ENCODE peak calls at places on chromosomes 3 and 15, in seven cellular contexts. I is neural crest cell; N is activated T-cell treated with anti-CD3 and anti-CD28 coated beads, Interleukin-2, amount 50 U/mL, for 48 hours; W is fibroblast of the aortic adventitia; J is brain microvascular endothelial cell; R is BE2C; C is renal cortical epithelial cell. A is an unnamed sample.

GRCh38 chr15:39459538-39459937 is 121.3 kb upstream of the THBS1 start:
- DNase-seq in R (no peak), N (no peak), J (no peak), C (no peak), I (no peak), W (no peak), A (no peak)

GRCh38 chr15:57217716-57218598 is 158.3 kb upstream of the CGNL1 start:
- DNase-seq in C (peak; percentile 57), R (no peak), N (no peak), I (no peak), W (peak; percentile 25), J (no peak), A (peak; percentile 69)

GRCh38 chr3:43870110-43870509 is 179.4 kb downstream of the ABHD5 start:
- DNase-seq in R (no peak), I (no peak), N (no peak), J (peak; percentile 53), W (peak; percentile 70), C (peak; percentile 93), A (peak; percentile 6)

GRCh38 chr3:18679226-18679625 is 254.1 kb upstream of the SATB1 start:
- DNase-seq in I (no peak), J (no peak), C (no peak), W (no peak), N (peak; percentile 45), R (no peak), A (no peak)

GRCh38 chr3:101513419-101513986 is 491 bp upstream of the SENP7 start:
- DNase-seq in C (no peak), J (no peak), R (no peak), N (no peak), I (no peak), W (no peak), A (no peak)

GRCh38 chr3:124907957-124908356 is 20.8 kb upstream of the ITGB5 start:
- DNase-seq in W (no peak), J (no peak), I (no peak), N (no peak), C (no peak), R (no peak), A (no peak)

GRCh38 chr15:94930441-94930840 is 699.1 kb downstream of the MCTP2 start:
- DNase-seq in I (no peak), C (peak; percentile 1), N (no peak), J (no peak), W (no peak), R (no peak), A (no peak)

GRCh38 chr3:54563661-54564200 is 364.1 kb downstream of the LRTM1 start:
- DNase-seq in I (no peak), J (no peak), R (no peak), N (no peak), W (no peak), C (no peak), A (no peak)

GRCh38 chr15:77568014-77568959 is 64.4 kb downstream of the LINGO1 start:
- DNase-seq in R (no peak), W (no peak), N (no peak), J (no peak), I (no peak), C (no peak), A (no peak)

GRCh38 chr3:169244119-169244864 is 419.2 kb downstream of the MECOM start:
- DNase-seq in J (no peak), W (no peak), R (peak; percentile 22), C (peak; percentile 93), N (no peak), I (no peak), A (peak; percentile 10)

GRCh38 chr15:73794501-73795133 is 41.5 kb upstream of the INSYN1 start:
- DNase-seq in I (no peak), R (no peak), W (peak; percentile 28), N (no peak), J (peak; percentile 40), C (peak; percentile 22), A (no peak)

GRCh38 chr15:67083135-67083766 is 17.8 kb downstream of the SMAD3 start:
- DNase-seq in N (no peak), I (no peak), J (no peak), R (no peak), C (no peak), W (peak; percentile 58), A (no peak)

GRCh38 chr3:72310028-72310987 is 525.4 kb upstream of the PROK2 start:
- DNase-seq in J (peak; percentile 53), R (peak; percentile 89), C (peak; percentile 16), N (peak; percentile 27), I (no peak), W (peak; percentile 43), A (peak; percentile 47)

GRCh38 chr15:63059075-63059474 is 16.5 kb downstream of the TPM1 start:
- DNase-seq in I (no peak), N (no peak), R (no peak), J (no peak), W (no peak), C (no peak), A (no peak)

GRCh38 chr3:114903213-114903612 is 243.9 kb downstream of the ZBTB20 start:
- DNase-seq in I (no peak), C (peak; percentile 68), R (no peak), J (no peak), N (no peak), W (no peak), A (no peak)

GRCh38 chr3:168459229-168459784 is 363.6 kb upstream of the GOLIM4 start:
- DNase-seq in J (peak; percentile 16), R (no peak), I (no peak), W (no peak), N (no peak), C (no peak), A (no peak)

GRCh38 chr15:81113204-81113657 is 20.8 kb upstream of the CFAP161 start:
- DNase-seq in N (no peak), R (no peak), I (no peak), J (no peak), C (peak; percentile 7), W (no peak), A (no peak)

GRCh38 chr3:129121016-129121791 is 400 bp downstream of the RAB43 start:
- DNase-seq in N (no peak), R (no peak), C (peak; percentile 18), W (peak; percentile 25), J (no peak), I (peak; percentile 22), A (peak; percentile 34)

GRCh38 chr3:134527037-134527436 is 41.2 kb downstream of the CEP63 start:
- DNase-seq in J (no peak), I (no peak), C (no peak), W (no peak), N (no peak), R (peak; percentile 21), A (no peak)

GRCh38 chr3:129699635-129700034 is 93.2 kb upstream of the PLXND1 start:
- DNase-seq in N (no peak), C (no peak), I (no peak), J (no peak), W (no peak), R (no peak), A (no peak)

GRCh38 chr3:150798122-150798618 is 35.2 kb upstream of the SIAH2 start:
- DNase-seq in J (no peak), R (no peak), I (no peak), C (peak; percentile 91), N (no peak), W (no peak), A (no peak)

GRCh38 chr3:129389572-129389937 is 38.9 kb downstream of the EFCAB12 start:
- DNase-seq in W (no peak), C (no peak), J (no peak), I (no peak), N (no peak), R (no peak), A (no peak)

GRCh38 chr3:188631291-188632010 is 477.5 kb downstream of the LPP start:
- DNase-seq in C (peak; percentile 21), N (no peak), W (peak; percentile 58), R (no peak), I (no peak), J (peak; percentile 86), A (no peak)

GRCh38 chr3:71500696-71501095 is 82.8 kb downstream of the FOXP1 start:
- DNase-seq in R (no peak), N (no peak), I (no peak), C (peak; percentile 59), J (no peak), W (no peak), A (no peak)

GRCh38 chr15:60945196-60945595 is 283.9 kb downstream of the RORA start:
- DNase-seq in J (no peak), I (no peak), C (no peak), R (peak; percentile 84), W (peak; percentile 68), N (no peak), A (no peak)

GRCh38 chr3:122030381-122031122 is 8.5 kb upstream of the ILDR1 start:
- DNase-seq in J (peak; percentile 31), W (peak; percentile 65), C (peak; percentile 42), I (no peak), R (no peak), N (no peak), A (no peak)

GRCh38 chr3:194640829-194641228 is 7.6 kb upstream of the TMEM44 start:
- DNase-seq in I (peak; percentile 31), J (no peak), N (peak; percentile 58), R (peak; percentile 66), C (no peak), W (peak; percentile 17), A (peak; percentile 36)

GRCh38 chr3:57402675-57403074 is 110.2 kb upstream of the ASB14 start:
- DNase-seq in C (no peak), W (no peak), N (no peak), J (no peak), R (no peak), I (no peak), A (no peak)

GRCh38 chr3:10599444-10599843 is 94.1 kb upstream of the ATP2B2 start:
- DNase-seq in J (no peak), I (no peak), R (no peak), W (no peak), N (no peak), C (peak; percentile 16), A (no peak)

GRCh38 chr15:55549305-55549704 is 38.8 kb downstream of the PYGO1 start:
- DNase-seq in C (no peak), I (no peak), N (no peak), J (no peak), R (no peak), W (no peak), A (no peak)

GRCh38 chr3:50658831-50659230 is 15.9 kb upstream of the DOCK3 start:
- DNase-seq in I (no peak), J (no peak), R (no peak), N (peak; percentile 13), W (no peak), C (no peak), A (no peak)

GRCh38 chr15:83064859-83065258 is 2.2 kb downstream of the BTBD1 start:
- DNase-seq in R (no peak), J (no peak), N (no peak), C (no peak), I (no peak), W (no peak), A (no peak)